ENCODE peak calls at places on chromosomes 16 and 17, in six cellular contexts. H is kidney, Q is heart left ventricle, W is A549, O is tibial nerve, F is AG09309. A is an unnamed sample.
A peak's percentile ranks its signal among the peaks of the same experiment; 100 is the strongest.

GRCh38 chr17:73215414-73215813 is 22.6 kb downstream of the COG1 start:
- DNase-seq in H (no peak), Q (no peak), W (no peak), O (no peak), F (no peak), A (no peak)

GRCh38 chr17:74113952-74114351 is 89.5 kb upstream of the RPL38 start:
- DNase-seq in H (no peak), Q (no peak), W (no peak), O (no peak), F (no peak), A (no peak)

GRCh38 chr16:28981517-28981916 is 3.3 kb upstream of the LAT start:
- DNase-seq in H (no peak), Q (no peak), W (peak; percentile 30), O (no peak), F (no peak), A (no peak)

GRCh38 chr17:73057196-73057595 is 35.3 kb downstream of the SLC39A11 start:
- DNase-seq in H (no peak), Q (no peak), W (no peak), O (no peak), F (no peak), A (no peak)

GRCh38 chr17:3974980-3975379 is 10.7 kb upstream of the ATP2A3 start:
- DNase-seq in H (peak; percentile 27), Q (no peak), W (no peak), O (no peak), F (no peak), A (no peak)

GRCh38 chr17:7477392-7478275 is 1.8 kb downstream of the ZBTB4 start:
- DNase-seq in H (peak; percentile 87), Q (peak; percentile 66), W (no peak), O (no peak), F (peak; percentile 86), A (peak; percentile 93)

GRCh38 chr17:2049333-2050245 is 5.3 kb upstream of the HIC1 start:
- DNase-seq in H (peak; percentile 94), Q (peak; percentile 90), W (peak; percentile 74), O (peak; percentile 82), F (no peak), A (no peak)

GRCh38 chr16:608019-608418 is 18.2 kb downstream of the RAB40C start:
- DNase-seq in H (no peak), Q (no peak), W (no peak), O (no peak), F (no peak), A (no peak)

GRCh38 chr17:54919456-54919855 is 18.8 kb downstream of the TOM1L1 start:
- DNase-seq in H (no peak), Q (no peak), W (no peak), O (no peak), F (no peak), A (no peak)

GRCh38 chr17:55540414-55541091 is 29.3 kb upstream of the SMIM36 start:
- DNase-seq in H (no peak), Q (no peak), W (peak; percentile 38), O (no peak), F (no peak), A (no peak)

GRCh38 chr16:58393138-58393504 is 850 bp downstream of the GINS3 start:
- DNase-seq in H (no peak), Q (no peak), W (peak; percentile 21), O (no peak), F (no peak), A (no peak)

GRCh38 chr16:13291934-13292333 is 390.5 kb downstream of the SHISA9 start:
- DNase-seq in H (no peak), Q (no peak), W (no peak), O (no peak), F (no peak), A (no peak)

GRCh38 chr17:55795098-55795497 is 44.2 kb downstream of the PCTP start:
- DNase-seq in H (no peak), Q (no peak), W (no peak), O (no peak), F (no peak), A (no peak)

GRCh38 chr17:1557355-1558095 is 5.1 kb downstream of the PITPNA start:
- DNase-seq in H (no peak), Q (no peak), W (no peak), O (no peak), F (no peak), A (no peak)

GRCh38 chr16:67000384-67001158 is 12.2 kb downstream of the CES4A start:
- DNase-seq in H (peak; percentile 87), Q (peak; percentile 61), W (peak; percentile 58), O (peak; percentile 60), F (no peak), A (no peak)

GRCh38 chr16:19223235-19223847 is 55.3 kb downstream of the SYT17 start:
- DNase-seq in H (no peak), Q (no peak), W (no peak), O (peak; percentile 17), F (no peak), A (no peak)
- TF ChIP-seq CTCF in H (no peak), Q (peak; percentile 19), W (peak; percentile 62), O (no peak), F (peak; percentile 44), A (peak; percentile 31)

GRCh38 chr16:19113577-19114358 is at the start of gene ITPRIPL2:
- DNase-seq in H (peak; percentile 97), Q (peak; percentile 95), W (peak; percentile 85), O (peak; percentile 74), F (peak; percentile 69), A (peak; percentile 84)

GRCh38 chr16:19115148-19116021 is 1.6 kb downstream of the ITPRIPL2 start:
- DNase-seq in H (peak; percentile 71), Q (peak; percentile 65), W (no peak), O (no peak), F (no peak), A (no peak)

GRCh38 chr16:19116711-19117449 is 3.1 kb downstream of the ITPRIPL2 start:
- DNase-seq in H (no peak), Q (no peak), W (no peak), O (no peak), F (no peak), A (no peak)

GRCh38 chr16:19110537-19111391 is 3.0 kb upstream of the ITPRIPL2 start:
- DNase-seq in H (no peak), Q (no peak), W (no peak), O (no peak), F (no peak), A (no peak)

GRCh38 chr16:19114359-19115147 is 789 bp downstream of the ITPRIPL2 start:
- DNase-seq in H (peak; percentile 89), Q (peak; percentile 71), W (peak; percentile 54), O (peak; percentile 54), F (no peak), A (no peak)
- TF ChIP-seq CTCF in H (no peak), Q (no peak), W (no peak), O (no peak), F (no peak), A (no peak)

DNA sequence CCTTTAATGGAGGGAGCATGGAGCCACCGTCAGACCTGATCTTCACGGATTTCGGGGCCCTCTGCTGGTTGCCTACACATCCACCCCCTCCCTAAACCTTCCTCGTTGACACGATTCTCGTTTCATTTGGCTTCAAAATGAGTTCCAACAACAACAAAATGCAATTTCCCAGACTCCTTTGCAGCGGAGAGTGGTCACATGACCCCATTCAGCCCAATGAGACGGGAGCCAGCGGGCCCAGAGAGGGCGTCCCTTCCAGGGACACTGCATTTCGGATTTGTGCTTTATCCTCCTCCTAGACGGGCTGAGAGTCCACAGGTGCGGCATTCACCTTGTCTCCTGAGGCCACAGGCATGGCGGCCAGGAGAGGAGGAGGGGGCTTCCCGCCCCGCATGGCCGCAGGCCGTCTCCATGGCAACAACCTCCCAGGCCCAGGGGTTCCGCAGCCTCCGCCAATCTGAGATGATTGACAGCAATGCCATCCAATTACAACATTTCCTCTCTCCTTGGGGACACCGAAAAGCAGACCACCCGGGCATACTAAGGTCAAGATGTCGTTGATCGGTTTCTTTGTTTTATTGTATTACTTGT is 259.8 kb downstream of the C16orf95 start:
- DNase-seq in H (no peak), Q (no peak), W (no peak), O (no peak), F (no peak), A (no peak)
- TF ChIP-seq CTCF in H (no peak), Q (no peak), W (no peak), O (no peak), F (peak; percentile 39), A (no peak)

DNA sequence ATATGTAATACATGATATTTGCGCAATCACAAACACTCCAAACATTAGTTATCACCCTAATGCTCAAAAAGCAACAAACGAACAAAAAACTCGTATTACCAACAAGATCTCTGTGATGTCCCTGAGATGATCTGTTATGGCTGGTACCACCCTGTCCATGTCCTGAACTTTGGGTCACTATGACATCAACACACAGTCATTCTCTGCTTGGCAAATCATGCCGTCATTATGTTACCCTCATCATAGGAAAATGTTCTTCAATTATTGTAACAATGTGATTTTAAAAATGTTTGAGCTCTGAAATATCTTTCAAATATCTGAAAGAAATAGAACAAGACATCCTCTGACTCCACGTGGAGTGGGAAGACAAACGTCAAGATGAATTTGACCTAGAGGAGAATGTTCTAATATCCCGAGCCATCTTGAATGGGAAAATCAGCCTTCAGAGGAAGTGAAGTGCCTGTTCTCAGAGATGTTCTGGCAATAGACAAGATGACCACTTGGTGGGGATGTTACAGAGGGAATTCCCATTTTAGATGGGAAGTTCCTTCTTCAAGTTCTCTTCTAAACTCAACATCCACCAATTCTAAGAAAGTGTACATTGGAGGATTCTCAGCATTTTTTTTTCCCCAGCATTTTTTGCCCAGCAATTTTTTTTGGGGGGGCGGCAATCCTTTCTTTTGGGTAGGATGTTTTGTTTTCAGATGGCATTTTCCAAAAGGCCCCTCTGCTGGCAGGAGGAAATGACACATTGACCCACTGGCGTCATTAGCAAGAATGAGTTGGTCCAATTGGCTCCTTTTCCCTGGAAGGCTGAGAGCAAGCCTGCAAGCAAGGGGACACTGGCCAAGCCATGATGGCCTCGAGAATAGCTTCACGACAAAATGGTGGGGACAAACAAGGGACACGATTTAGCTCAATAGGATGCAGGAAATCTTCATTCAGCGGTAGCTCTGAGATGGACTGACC is 3.7 kb upstream of the HSD17B2 start:
- DNase-seq in H (no peak), Q (no peak), W (peak; percentile 50), O (no peak), F (peak; percentile 60), A (peak; percentile 62)
- TF ChIP-seq CTCF in H (peak; percentile 33), Q (no peak), W (peak; percentile 42), O (peak; percentile 23), F (peak; percentile 71), A (peak; percentile 73)

GRCh38 chr17:9330140-9330902 is 245.3 kb downstream of the STX8 start:
- DNase-seq in H (no peak), Q (no peak), W (no peak), O (no peak), F (no peak), A (no peak)

GRCh38 chr17:9331512-9332163 is 244.0 kb downstream of the STX8 start:
- DNase-seq in H (no peak), Q (no peak), W (no peak), O (no peak), F (no peak), A (no peak)

GRCh38 chr17:9330903-9331272 is 244.7 kb downstream of the STX8 start:
- DNase-seq in H (no peak), Q (no peak), W (no peak), O (no peak), F (no peak), A (no peak)

GRCh38 chr17:9334536-9335446 is 240.8 kb downstream of the STX8 start:
- DNase-seq in H (no peak), Q (no peak), W (no peak), O (no peak), F (no peak), A (no peak)

GRCh38 chr17:9332164-9332527 is 243.5 kb downstream of the STX8 start:
- DNase-seq in H (no peak), Q (no peak), W (no peak), O (no peak), F (no peak), A (no peak)
- TF ChIP-seq CTCF in H (no peak), Q (no peak), W (no peak), O (no peak), F (no peak), A (no peak)

GRCh38 chr17:60586288-60586974 is 13.6 kb upstream of the PPM1D start:
- DNase-seq in H (no peak), Q (no peak), W (no peak), O (no peak), F (no peak), A (no peak)
- TF ChIP-seq CTCF in H (peak; percentile 13), Q (no peak), W (peak; percentile 55), O (no peak), F (peak; percentile 24), A (peak; percentile 33)

A was measured in AG09319.